ENCODE peak calls at places on chromosomes 3 and 15, in ten cellular contexts. W, B, R, Z, I, U, N, T, O and F are unnamed samples.

GRCh38 chr3:49100046-49100615 is 4.4 kb downstream of the QARS1 start:
- DNase-seq in W (no peak), B (no peak), R (no peak), Z (no peak), I (no peak), U (no peak), N (no peak), T (no peak), O (no peak), F (no peak)

GRCh38 chr3:47716656-47717055 is 65.0 kb downstream of the SMARCC1 start:
- DNase-seq in W (no peak), B (no peak), R (no peak), Z (no peak), I (no peak), U (no peak), N (no peak), T (no peak), O (no peak), F (no peak)

GRCh38 chr3:13014755-13015285 is 58.4 kb downstream of the IQSEC1 start:
- DNase-seq in W (no peak), B (no peak), R (no peak), Z (no peak), I (no peak), U (no peak), N (no peak), T (no peak), O (no peak), F (no peak)

GRCh38 chr15:37035349-37035748 is 65.0 kb downstream of the MEIS2 start:
- DNase-seq in W (no peak), B (no peak), R (no peak), Z (no peak), I (no peak), U (no peak), N (no peak), T (no peak), O (peak), F (no peak)

GRCh38 chr3:61634678-61635077 is 73.3 kb downstream of the PTPRG start:
- DNase-seq in W (no peak), B (no peak), R (no peak), Z (no peak), I (no peak), U (no peak), N (no peak), T (no peak), O (peak), F (no peak)

GRCh38 chr3:125236331-125236903 is 23.9 kb upstream of the SLC12A8 start:
- DNase-seq in W (no peak), B (no peak), R (no peak), Z (no peak), I (no peak), U (no peak), N (no peak), T (no peak), O (no peak), F (no peak)

GRCh38 chr15:45200799-45201556 is 13.2 kb upstream of the SHF start:
- DNase-seq in W (peak), B (peak), R (peak), Z (peak), I (peak), U (peak), N (peak), T (peak), O (peak), F (peak)

GRCh38 chr3:64686446-64686908 is 1.3 kb downstream of the ADAMTS9 start:
- DNase-seq in W (peak), B (no peak), R (peak), Z (no peak), I (peak), U (no peak), N (peak), T (no peak), O (peak), F (no peak)

GRCh38 chr3:138593488-138594149 is 441 bp downstream of the CEP70 start:
- DNase-seq in W (peak), B (no peak), R (no peak), Z (no peak), I (no peak), U (no peak), N (no peak), T (no peak), O (no peak), F (no peak)

GRCh38 chr15:78247895-78248294 is 13.5 kb upstream of the ACSBG1 start:
- DNase-seq in W (no peak), B (no peak), R (no peak), Z (no peak), I (no peak), U (no peak), N (no peak), T (no peak), O (no peak), F (no peak)

GRCh38 chr3:182384182-182384581 is 409.1 kb upstream of the ATP11B start:
- DNase-seq in W (no peak), B (no peak), R (no peak), Z (no peak), I (no peak), U (no peak), N (no peak), T (no peak), O (no peak), F (no peak)

GRCh38 chr3:197417451-197417850 is 119.0 kb upstream of the DLG1 start:
- DNase-seq in W (no peak), B (no peak), R (no peak), Z (no peak), I (no peak), U (no peak), N (no peak), T (no peak), O (no peak), F (no peak)

GRCh38 chr3:30245805-30246622 is 360.4 kb upstream of the TGFBR2 start:
- DNase-seq in W (no peak), B (no peak), R (no peak), Z (no peak), I (no peak), U (no peak), N (no peak), T (no peak), O (no peak), F (no peak)

GRCh38 chr3:17233398-17233800 is 348.6 kb downstream of the PLCL2 start:
- DNase-seq in W (peak), B (peak), R (peak), Z (peak), I (no peak), U (peak), N (no peak), T (no peak), O (peak), F (peak)

GRCh38 chr15:32642667-32643425 is 1.3 kb downstream of the SCG5 start:
- DNase-seq in W (no peak), B (no peak), R (no peak), Z (no peak), I (no peak), U (no peak), N (no peak), T (no peak), O (no peak), F (no peak)

GRCh38 chr15:81209635-81210034 is 13.0 kb downstream of the IL16 start:
- DNase-seq in W (no peak), B (no peak), R (no peak), Z (no peak), I (peak), U (no peak), N (no peak), T (no peak), O (no peak), F (no peak)

GRCh38 chr3:99366663-99367429 is 271.5 kb upstream of the COL8A1 start:
- DNase-seq in W (no peak), B (no peak), R (no peak), Z (no peak), I (no peak), U (no peak), N (no peak), T (no peak), O (peak), F (no peak)

GRCh38 chr3:162863579-162863978 is 1367.0 kb downstream of the OTOL1 start:
- DNase-seq in W (no peak), B (no peak), R (no peak), Z (no peak), I (no peak), U (no peak), N (no peak), T (no peak), O (no peak), F (no peak)

GRCh38 chr3:160583451-160583850 is 18.1 kb upstream of the KPNA4 start:
- DNase-seq in W (no peak), B (no peak), R (no peak), Z (no peak), I (no peak), U (no peak), N (no peak), T (no peak), O (no peak), F (no peak)

GRCh38 chr3:187741403-187742350 is 3.6 kb downstream of the BCL6 start:
- DNase-seq in W (peak), B (peak), R (peak), Z (peak), I (peak), U (peak), N (peak), T (peak), O (peak), F (peak)

GRCh38 chr3:66053009-66053782 is 14.5 kb upstream of the MAGI1 start:
- DNase-seq in W (no peak), B (no peak), R (no peak), Z (no peak), I (no peak), U (no peak), N (no peak), T (no peak), O (no peak), F (no peak)

GRCh38 chr15:63030101-63030528 is 12.4 kb upstream of the TPM1 start:
- DNase-seq in W (no peak), B (no peak), R (no peak), Z (no peak), I (peak), U (no peak), N (no peak), T (no peak), O (no peak), F (no peak)

GRCh38 chr3:32447865-32448400 is 54.7 kb downstream of the CMTM6 start:
- DNase-seq in W (no peak), B (no peak), R (no peak), Z (no peak), I (no peak), U (no peak), N (no peak), T (no peak), O (no peak), F (no peak)

GRCh38 chr3:55880357-55880756 is 393.3 kb upstream of the WNT5A start:
- DNase-seq in W (no peak), B (no peak), R (no peak), Z (no peak), I (no peak), U (no peak), N (no peak), T (no peak), O (no peak), F (no peak)

GRCh38 chr3:15903164-15903563 is 105.4 kb upstream of the ANKRD28 start:
- DNase-seq in W (no peak), B (no peak), R (peak), Z (no peak), I (peak), U (no peak), N (peak), T (no peak), O (peak), F (no peak)

GRCh38 chr15:92163641-92164040 is 230.0 kb upstream of the ST8SIA2 start:
- DNase-seq in W (peak), B (no peak), R (no peak), Z (no peak), I (no peak), U (no peak), N (no peak), T (no peak), O (peak), F (no peak)

GRCh38 chr3:144415492-144415891 is 443.9 kb downstream of the DIPK2A start:
- DNase-seq in W (no peak), B (no peak), R (no peak), Z (no peak), I (no peak), U (no peak), N (no peak), T (no peak), O (no peak), F (no peak)